ENCODE peak calls at places on chromosomes 3 and 15, in eight cellular contexts. One of them, this sample, is unnamed.
A peak's percentile ranks its signal among the peaks of the same experiment; 100 is the strongest.

GRCh38 chr15:39710681-39711080 is 72.0 kb downstream of the FSIP1 start:
- DNase-seq in IMR-90: no peak
- DNase-seq in SK-N-SH: no peak
- DNase-seq in tibial artery: no peak
- DNase-seq in SJSA1: no peak
- DNase-seq in CD4-positive, alpha-beta memory T cell: no peak
- DNase-seq in Peyer's patch: no peak
- DNase-seq in PC-9: no peak
- DNase-seq in this sample: no peak

GRCh38 chr3:27939940-27940339 is 217.8 kb upstream of the EOMES start:
- DNase-seq in tibial artery: no peak
- DNase-seq in CD4-positive, alpha-beta memory T cell: no peak
- DNase-seq in SJSA1: no peak
- DNase-seq in PC-9: no peak
- DNase-seq in SK-N-SH: no peak
- DNase-seq in IMR-90: peak; percentile 21
- DNase-seq in Peyer's patch: no peak
- DNase-seq in this sample: no peak

GRCh38 chr3:183984337-183984736 is 33.3 kb downstream of the ABCC5 start:
- DNase-seq in CD4-positive, alpha-beta memory T cell: no peak
- DNase-seq in tibial artery: no peak
- DNase-seq in SK-N-SH: peak; percentile 70
- DNase-seq in Peyer's patch: no peak
- DNase-seq in IMR-90: no peak
- DNase-seq in PC-9: no peak
- DNase-seq in SJSA1: no peak
- DNase-seq in this sample: no peak

GRCh38 chr3:59473580-59473979 is 423.8 kb upstream of the CFAP20DC start:
- DNase-seq in CD4-positive, alpha-beta memory T cell: no peak
- DNase-seq in SK-N-SH: no peak
- DNase-seq in Peyer's patch: no peak
- DNase-seq in PC-9: no peak
- DNase-seq in IMR-90: no peak
- DNase-seq in tibial artery: no peak
- DNase-seq in SJSA1: no peak
- DNase-seq in this sample: no peak

GRCh38 chr3:134771962-134772361 is 23.1 kb upstream of the EPHB1 start:
- DNase-seq in PC-9: no peak
- DNase-seq in SK-N-SH: no peak
- DNase-seq in IMR-90: no peak
- DNase-seq in tibial artery: no peak
- DNase-seq in SJSA1: no peak
- DNase-seq in CD4-positive, alpha-beta memory T cell: no peak
- DNase-seq in Peyer's patch: no peak
- DNase-seq in this sample: no peak

GRCh38 chr3:65473746-65474145 is 565.0 kb downstream of the MAGI1 start:
- DNase-seq in SK-N-SH: no peak
- DNase-seq in CD4-positive, alpha-beta memory T cell: no peak
- DNase-seq in PC-9: no peak
- DNase-seq in Peyer's patch: no peak
- DNase-seq in tibial artery: no peak
- DNase-seq in IMR-90: peak; percentile 47
- DNase-seq in SJSA1: no peak
- DNase-seq in this sample: no peak

GRCh38 chr3:41224120-41224806 is 25.0 kb downstream of the CTNNB1 start:
- DNase-seq in CD4-positive, alpha-beta memory T cell: no peak
- DNase-seq in SK-N-SH: no peak
- DNase-seq in IMR-90: peak; percentile 88
- DNase-seq in tibial artery: peak; percentile 68
- DNase-seq in PC-9: no peak
- DNase-seq in Peyer's patch: no peak
- DNase-seq in SJSA1: no peak
- DNase-seq in this sample: no peak

GRCh38 chr15:61374848-61375247 is 145.7 kb upstream of the RORA start:
- DNase-seq in SK-N-SH: no peak
- DNase-seq in PC-9: no peak
- DNase-seq in Peyer's patch: no peak
- DNase-seq in CD4-positive, alpha-beta memory T cell: no peak
- DNase-seq in SJSA1: no peak
- DNase-seq in tibial artery: no peak
- DNase-seq in IMR-90: no peak
- DNase-seq in this sample: no peak

GRCh38 chr3:185558395-185558794 is 6.0 kb upstream of the LIPH start:
- DNase-seq in Peyer's patch: peak; percentile 79
- DNase-seq in SJSA1: no peak
- DNase-seq in CD4-positive, alpha-beta memory T cell: no peak
- DNase-seq in tibial artery: no peak
- DNase-seq in IMR-90: no peak
- DNase-seq in SK-N-SH: no peak
- DNase-seq in PC-9: peak; percentile 92
- DNase-seq in this sample: no peak

GRCh38 chr3:157333551-157333991 is 103.1 kb upstream of the PTX3 start:
- DNase-seq in PC-9: no peak
- DNase-seq in SK-N-SH: no peak
- DNase-seq in Peyer's patch: no peak
- DNase-seq in SJSA1: peak; percentile 69
- DNase-seq in IMR-90: peak; percentile 90
- DNase-seq in tibial artery: no peak
- DNase-seq in CD4-positive, alpha-beta memory T cell: no peak
- DNase-seq in this sample: no peak

DNA sequence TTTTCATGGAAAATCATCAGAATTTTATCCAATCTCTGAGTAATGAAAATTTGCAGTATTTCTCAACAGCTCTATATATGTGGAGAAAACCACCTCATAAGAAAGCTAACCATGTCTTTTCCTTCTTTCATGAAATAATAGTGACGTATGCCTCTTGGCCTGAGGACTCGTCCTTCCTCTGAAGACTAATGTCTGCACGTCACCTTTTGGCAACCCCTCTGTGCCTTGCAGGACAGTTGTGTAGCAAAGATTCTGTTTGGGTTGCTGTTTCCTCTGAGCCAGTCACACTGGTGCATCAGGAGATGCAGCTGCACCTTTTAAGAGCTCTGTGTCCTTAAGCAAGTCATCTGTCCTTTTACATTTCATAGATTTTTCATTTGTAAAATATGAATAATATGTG is 168.9 kb downstream of the TIGIT start:
- DNase-seq in SJSA1: no peak
- DNase-seq in IMR-90: no peak
- DNase-seq in Peyer's patch: no peak
- DNase-seq in SK-N-SH: no peak
- DNase-seq in tibial artery: no peak
- DNase-seq in CD4-positive, alpha-beta memory T cell: no peak
- DNase-seq in PC-9: no peak
- DNase-seq in this sample: no peak
- H3K9me3 ChIP-seq in SJSA1: no peaks in the 10 kb centered on the region
- H3K9me3 ChIP-seq in IMR-90: no peaks in the 10 kb centered on the region
- H3K9me3 ChIP-seq in Peyer's patch: no peaks in the 10 kb centered on the region
- H3K9me3 ChIP-seq in SK-N-SH: no peaks in the 10 kb centered on the region
- H3K9me3 ChIP-seq in tibial artery: no peaks in the 10 kb centered on the region
- H3K9me3 ChIP-seq in CD4-positive, alpha-beta memory T cell: no peaks in the 10 kb centered on the region
- H3K9me3 ChIP-seq in PC-9: no peaks in the 10 kb centered on the region
- H3K9me3 ChIP-seq in this sample: no peaks in the 10 kb centered on the region

GRCh38 chr3:20076296-20076997 is 36.2 kb downstream of the KAT2B start:
- DNase-seq in SJSA1: peak; percentile 32
- DNase-seq in SK-N-SH: no peak
- DNase-seq in tibial artery: no peak
- DNase-seq in IMR-90: peak; percentile 5
- DNase-seq in Peyer's patch: no peak
- DNase-seq in CD4-positive, alpha-beta memory T cell: no peak
- DNase-seq in PC-9: no peak
- DNase-seq in this sample: no peak
- H3K27ac ChIP-seq in SJSA1: no peak overlapping the region
- H3K27ac ChIP-seq in SK-N-SH: no peak overlapping the region
- H3K27ac ChIP-seq in tibial artery: no peak overlapping the region
- H3K27ac ChIP-seq in IMR-90: no peak overlapping the region
- H3K27ac ChIP-seq in Peyer's patch: no peak overlapping the region
- H3K27ac ChIP-seq in CD4-positive, alpha-beta memory T cell: no peak overlapping the region
- H3K27ac ChIP-seq in PC-9: no peak overlapping the region
- H3K27ac ChIP-seq in this sample: no peak overlapping the region

GRCh38 chr15:49495993-49496747 is 73.1 kb downstream of the FGF7 start:
- DNase-seq in SK-N-SH: no peak
- DNase-seq in Peyer's patch: no peak
- DNase-seq in SJSA1: peak; percentile 50
- DNase-seq in IMR-90: peak; percentile 79
- DNase-seq in PC-9: no peak
- DNase-seq in CD4-positive, alpha-beta memory T cell: no peak
- DNase-seq in tibial artery: no peak
- DNase-seq in this sample: no peak
- H3K9me3 ChIP-seq in SK-N-SH: no peaks in the 10 kb centered on the region
- H3K9me3 ChIP-seq in Peyer's patch: no peaks in the 10 kb centered on the region
- H3K9me3 ChIP-seq in SJSA1: no peaks in the 10 kb centered on the region
- H3K9me3 ChIP-seq in IMR-90: peaks cover 4% of the 10 kb centered on the region
- H3K9me3 ChIP-seq in PC-9: no peaks in the 10 kb centered on the region
- H3K9me3 ChIP-seq in CD4-positive, alpha-beta memory T cell: no peaks in the 10 kb centered on the region
- H3K9me3 ChIP-seq in tibial artery: no peaks in the 10 kb centered on the region
- H3K9me3 ChIP-seq in this sample: no peaks in the 10 kb centered on the region

GRCh38 chr3:46301122-46301835 is 52.6 kb upstream of the CCR2 start:
- DNase-seq in SK-N-SH: no peak
- DNase-seq in SJSA1: no peak
- DNase-seq in IMR-90: no peak
- DNase-seq in tibial artery: no peak
- DNase-seq in Peyer's patch: no peak
- DNase-seq in CD4-positive, alpha-beta memory T cell: no peak
- DNase-seq in PC-9: no peak
- DNase-seq in this sample: no peak
- H3K27ac ChIP-seq in SK-N-SH: no peak overlapping the region
- H3K27ac ChIP-seq in SJSA1: no peak overlapping the region
- H3K27ac ChIP-seq in IMR-90: no peak overlapping the region
- H3K27ac ChIP-seq in tibial artery: no peak overlapping the region
- H3K27ac ChIP-seq in Peyer's patch: peak overlapping the region; percentile 18
- H3K27ac ChIP-seq in CD4-positive, alpha-beta memory T cell: no peak overlapping the region
- H3K27ac ChIP-seq in PC-9: no peak overlapping the region
- H3K27ac ChIP-seq in this sample: peak overlapping the region; percentile 71

GRCh38 chr3:180420016-180420415 is 181.9 kb upstream of the TTC14 start:
- DNase-seq in PC-9: no peak
- DNase-seq in tibial artery: no peak
- DNase-seq in SK-N-SH: no peak
- DNase-seq in Peyer's patch: no peak
- DNase-seq in IMR-90: peak; percentile 53
- DNase-seq in CD4-positive, alpha-beta memory T cell: no peak
- DNase-seq in SJSA1: no peak
- DNase-seq in this sample: no peak

GRCh38 chr3:180420804-180421203 is 181.2 kb upstream of the TTC14 start:
- DNase-seq in CD4-positive, alpha-beta memory T cell: no peak
- DNase-seq in tibial artery: no peak
- DNase-seq in IMR-90: peak; percentile 39
- DNase-seq in SK-N-SH: no peak
- DNase-seq in SJSA1: no peak
- DNase-seq in Peyer's patch: no peak
- DNase-seq in PC-9: no peak
- DNase-seq in this sample: no peak

GRCh38 chr3:180416111-180416541 is 185.8 kb upstream of the TTC14 start:
- DNase-seq in tibial artery: no peak
- DNase-seq in IMR-90: peak; percentile 35
- DNase-seq in SJSA1: peak; percentile 6
- DNase-seq in SK-N-SH: no peak
- DNase-seq in PC-9: no peak
- DNase-seq in Peyer's patch: no peak
- DNase-seq in CD4-positive, alpha-beta memory T cell: no peak
- DNase-seq in this sample: no peak

GRCh38 chr3:180414157-180414556 is 187.8 kb upstream of the TTC14 start:
- DNase-seq in IMR-90: no peak
- DNase-seq in CD4-positive, alpha-beta memory T cell: no peak
- DNase-seq in SK-N-SH: no peak
- DNase-seq in PC-9: no peak
- DNase-seq in tibial artery: no peak
- DNase-seq in SJSA1: no peak
- DNase-seq in Peyer's patch: no peak
- DNase-seq in this sample: no peak

DNA sequence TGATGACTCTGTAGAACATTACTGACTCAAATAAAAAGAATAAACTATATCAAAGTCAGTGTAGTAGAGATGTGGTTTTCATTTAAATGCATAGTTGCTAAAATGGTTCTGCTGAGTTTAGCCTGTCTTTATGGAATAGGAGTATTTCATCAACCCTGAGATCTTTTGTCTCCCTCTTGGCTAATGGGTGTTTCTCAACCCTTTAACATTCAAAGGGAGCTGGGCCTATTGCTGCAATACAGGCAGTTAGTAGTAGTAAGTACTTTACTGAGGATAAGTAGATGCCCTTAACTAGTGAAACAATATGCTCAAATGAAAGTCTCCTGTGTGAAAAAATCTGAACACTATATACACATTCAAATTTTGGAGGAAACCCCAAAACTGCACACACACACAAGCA is 184.7 kb upstream of the TTC14 start:
- DNase-seq in PC-9: no peak
- DNase-seq in tibial artery: no peak
- DNase-seq in IMR-90: no peak
- DNase-seq in SJSA1: no peak
- DNase-seq in Peyer's patch: no peak
- DNase-seq in CD4-positive, alpha-beta memory T cell: no peak
- DNase-seq in SK-N-SH: no peak
- DNase-seq in this sample: no peak
- H3K9me3 ChIP-seq in PC-9: peaks cover 9% of the 10 kb centered on the region
- H3K9me3 ChIP-seq in tibial artery: no peaks in the 10 kb centered on the region
- H3K9me3 ChIP-seq in IMR-90: peaks cover 1% of the 10 kb centered on the region
- H3K9me3 ChIP-seq in SJSA1: no peaks in the 10 kb centered on the region
- H3K9me3 ChIP-seq in Peyer's patch: no peaks in the 10 kb centered on the region
- H3K9me3 ChIP-seq in CD4-positive, alpha-beta memory T cell: no peaks in the 10 kb centered on the region
- H3K9me3 ChIP-seq in SK-N-SH: no peaks in the 10 kb centered on the region
- H3K9me3 ChIP-seq in this sample: no peaks in the 10 kb centered on the region

DNA sequence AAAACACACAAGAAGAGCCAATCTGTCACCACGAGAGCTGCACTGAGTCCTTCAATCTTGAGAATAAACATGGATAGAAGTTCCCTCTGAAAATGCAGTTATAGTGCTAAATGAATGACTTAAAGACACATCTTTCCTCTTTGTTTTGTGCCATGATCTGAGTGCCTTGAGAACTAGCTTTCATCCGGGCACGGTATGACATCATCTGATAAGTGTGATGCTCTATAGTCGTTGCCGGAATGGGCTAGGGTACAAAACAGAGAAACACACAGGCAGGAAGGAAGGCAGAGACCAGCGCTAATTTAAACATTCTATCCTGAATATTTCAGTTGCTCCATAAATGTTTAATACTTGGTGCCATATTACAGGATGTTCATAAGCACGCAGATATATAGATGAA is 146.5 kb downstream of the TNIK start:
- DNase-seq in Peyer's patch: no peak
- DNase-seq in CD4-positive, alpha-beta memory T cell: no peak
- DNase-seq in SK-N-SH: no peak
- DNase-seq in IMR-90: no peak
- DNase-seq in PC-9: no peak
- DNase-seq in tibial artery: no peak
- DNase-seq in SJSA1: no peak
- DNase-seq in this sample: no peak
- H3K27ac ChIP-seq in Peyer's patch: no peak overlapping the region
- H3K27ac ChIP-seq in CD4-positive, alpha-beta memory T cell: no peak overlapping the region
- H3K27ac ChIP-seq in SK-N-SH: no peak overlapping the region
- H3K27ac ChIP-seq in IMR-90: no peak overlapping the region
- H3K27ac ChIP-seq in PC-9: no peak overlapping the region
- H3K27ac ChIP-seq in tibial artery: no peak overlapping the region
- H3K27ac ChIP-seq in SJSA1: no peak overlapping the region
- H3K27ac ChIP-seq in this sample: no peak overlapping the region